ENCODE peak calls at places on chromosomes 4 and X, in eight cellular contexts. M is brain microvascular endothelial cell, D is right lobe of liver, K is fibroblast of pulmonary artery, T is HCT116, C is esophagus squamous epithelium, Y is A549, X is AG04450. I is an unnamed sample.

GRCh38 chr4:74682567-74683359 is 111.6 kb downstream of the BTC start:
- DNase-seq in C (no peak), T (peak), K (peak), M (peak), D (no peak), X (peak), Y (peak), I (peak)

GRCh38 chrX:13911581-13911980 is 94.7 kb upstream of the GPM6B start:
- DNase-seq in C (no peak), T (no peak), X (peak), K (peak), Y (no peak), M (no peak), D (no peak), I (no peak)

GRCh38 chrX:119648421-119648775 is 42.2 kb upstream of the NKRF start:
- DNase-seq in X (no peak), Y (no peak), D (no peak), K (no peak), C (no peak), M (no peak), T (no peak), I (no peak)

GRCh38 chr4:52407545-52407944 is 251.6 kb downstream of the USP46 start:
- DNase-seq in K (no peak), M (no peak), C (no peak), D (no peak), T (peak), Y (no peak), X (no peak), I (no peak)

GRCh38 chrX:97898798-97899197 is 1015.1 kb downstream of the RPA4 start:
- DNase-seq in M (no peak), K (peak), T (no peak), Y (no peak), D (no peak), X (peak), C (no peak), I (no peak)

GRCh38 chrX:135463937-135464336 is 42.2 kb downstream of the SMIM10L2A start:
- DNase-seq in Y (peak), M (peak), T (peak), K (peak), X (no peak), C (no peak), D (no peak), I (no peak)

GRCh38 chr4:8306511-8307021 is 37.0 kb downstream of the HTRA3 start:
- DNase-seq in Y (no peak), D (peak), K (peak), M (no peak), T (no peak), C (no peak), X (no peak), I (no peak)

GRCh38 chr4:186957952-186958555 is 234.4 kb upstream of the FAT1 start:
- DNase-seq in C (no peak), D (no peak), X (no peak), K (no peak), Y (no peak), M (no peak), T (no peak), I (no peak)

GRCh38 chr4:145453163-145453520 is 28.5 kb upstream of the SMAD1 start:
- DNase-seq in Y (no peak), D (no peak), K (no peak), T (no peak), C (no peak), X (no peak), M (no peak), I (no peak)

GRCh38 chr4:35465096-35465495 is 779.2 kb downstream of the ARAP2 start:
- DNase-seq in D (no peak), C (no peak), T (no peak), X (no peak), M (no peak), Y (no peak), K (no peak), I (peak)

GRCh38 chrX:123835661-123836371 is 24.0 kb upstream of the XIAP start:
- DNase-seq in C (no peak), K (peak), M (peak), D (no peak), Y (peak), T (peak), X (no peak), I (no peak)

GRCh38 chrX:13750204-13750603 is 15.7 kb downstream of the OFD1 start:
- DNase-seq in C (no peak), K (peak), Y (peak), D (no peak), M (peak), T (peak), X (no peak), I (no peak)

GRCh38 chr4:105058177-105058812 is 88.4 kb upstream of the TET2 start:
- DNase-seq in C (no peak), D (no peak), T (peak), Y (no peak), K (peak), X (peak), M (peak), I (peak)

GRCh38 chrX:66815227-66815626 is 176.3 kb upstream of the EDA2R start:
- DNase-seq in M (no peak), Y (no peak), T (no peak), X (no peak), C (no peak), K (no peak), D (no peak), I (no peak)

GRCh38 chr4:2647403-2648158 is 108.6 kb downstream of the TNIP2 start:
- DNase-seq in K (no peak), M (no peak), C (no peak), Y (no peak), D (no peak), T (no peak), X (no peak), I (no peak)

GRCh38 chr4:85570388-85570787 is 95.4 kb downstream of the ARHGAP24 start:
- DNase-seq in D (no peak), T (no peak), K (no peak), Y (no peak), C (no peak), X (no peak), M (no peak), I (no peak)

DNA sequence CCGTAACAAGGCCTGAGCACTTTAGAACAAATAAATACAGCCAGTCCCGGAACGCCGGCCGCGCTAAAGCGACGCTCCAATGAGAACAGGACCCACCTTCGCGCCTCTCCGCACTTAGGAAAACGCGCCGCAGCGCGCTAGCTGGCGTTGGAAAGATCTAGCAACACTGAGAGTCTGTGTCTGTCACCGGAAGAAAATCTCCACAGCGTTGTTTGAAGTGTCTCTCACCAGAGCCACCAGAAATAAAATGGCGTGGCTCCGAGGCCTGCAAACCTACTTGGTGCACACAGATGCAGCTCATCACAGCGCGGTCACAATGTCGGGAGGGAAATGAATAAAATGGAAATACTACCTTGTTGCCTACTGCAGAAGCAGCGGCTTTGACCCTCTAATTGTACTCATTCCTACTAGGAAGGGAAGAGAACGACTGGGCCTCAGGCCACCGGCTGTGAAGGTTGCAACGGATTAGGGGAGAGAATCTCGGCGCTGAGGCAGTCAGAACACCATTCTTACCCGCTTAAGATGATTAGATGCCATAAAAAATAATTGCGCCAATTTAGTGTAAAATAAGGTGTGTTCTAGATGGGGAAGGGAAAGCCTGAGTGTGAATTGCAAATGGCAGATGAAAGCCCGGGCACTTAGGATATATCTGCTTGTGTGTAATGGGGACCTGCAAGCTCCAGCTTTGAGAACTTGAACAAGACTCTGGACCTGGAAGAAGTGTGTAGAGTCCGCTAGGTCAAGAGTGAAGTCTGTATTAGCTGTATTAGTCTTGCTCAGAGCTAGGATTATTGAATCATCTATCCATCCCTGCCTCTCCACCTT is 4.5 kb downstream of the NEUROG2 start:
- DNase-seq in K (no peak), D (no peak), X (no peak), M (no peak), Y (no peak), T (no peak), C (no peak), I (no peak)
- H3K4me3 ChIP-seq in K (no peak), D (no peak), X (no peak), M (no peak), Y (no peak), T (no peak), C (peak), I (no peak)

GRCh38 chrX:19375546-19375945 is 31.8 kb downstream of the PDHA1 start:
- DNase-seq in K (no peak), M (no peak), C (no peak), Y (no peak), D (no peak), X (no peak), T (no peak), I (no peak)

GRCh38 chrX:19377799-19378198 is 34.1 kb downstream of the PDHA1 start:
- DNase-seq in T (no peak), K (no peak), D (no peak), M (no peak), Y (no peak), X (no peak), C (no peak), I (no peak)

GRCh38 chrX:19372170-19373033 is 28.7 kb downstream of the PDHA1 start:
- DNase-seq in K (peak), M (peak), T (peak), Y (peak), D (peak), C (no peak), X (peak), I (peak)

DNA sequence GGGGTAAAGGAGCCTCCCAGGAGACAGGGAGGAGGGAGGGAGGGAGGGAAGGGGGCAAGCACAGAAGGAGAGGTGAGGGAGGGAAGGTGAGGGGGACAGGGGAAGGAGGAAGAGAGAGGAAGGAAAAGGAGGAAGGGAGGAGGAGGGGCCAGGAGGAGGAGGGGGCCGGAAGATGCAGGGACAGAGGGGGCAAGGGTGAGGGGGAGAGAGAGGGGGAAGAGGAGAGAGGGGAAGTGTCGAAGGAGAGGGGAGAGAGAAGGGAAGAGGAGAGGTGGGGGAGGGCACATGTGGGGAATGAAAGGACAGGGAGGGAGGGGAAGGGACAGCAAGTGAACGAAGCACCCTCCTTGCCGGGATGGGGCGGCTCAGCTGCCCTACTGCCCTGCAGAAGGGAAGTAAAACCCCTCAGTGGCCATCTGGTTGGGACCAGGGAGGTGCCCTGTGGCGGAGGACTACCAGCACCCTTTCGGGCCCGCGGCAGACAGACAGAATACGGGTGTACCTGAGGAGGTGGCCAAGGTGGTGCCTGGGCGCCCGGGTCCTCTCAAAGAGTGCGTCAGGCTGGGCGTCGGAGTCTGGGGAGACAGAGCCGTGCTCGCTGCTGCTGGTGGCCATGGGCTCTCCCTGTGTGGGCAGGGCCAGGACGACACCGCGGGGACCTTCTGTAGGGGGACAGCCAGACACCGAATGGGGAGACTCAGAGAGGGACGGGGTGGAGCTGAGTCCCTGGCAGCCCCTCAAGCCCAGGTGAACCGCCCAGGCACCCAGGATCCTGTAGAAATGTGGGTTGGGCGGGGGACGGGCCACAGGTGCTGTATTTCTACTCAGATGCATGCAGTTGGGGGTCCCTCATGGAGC is 29.5 kb downstream of the PDHA1 start:
- DNase-seq in M (no peak), K (no peak), C (no peak), T (no peak), Y (no peak), X (no peak), D (no peak), I (no peak)
- H3K4me3 ChIP-seq in M (peak), K (no peak), C (peak), T (no peak), Y (no peak), X (no peak), D (no peak), I (no peak)

DNA sequence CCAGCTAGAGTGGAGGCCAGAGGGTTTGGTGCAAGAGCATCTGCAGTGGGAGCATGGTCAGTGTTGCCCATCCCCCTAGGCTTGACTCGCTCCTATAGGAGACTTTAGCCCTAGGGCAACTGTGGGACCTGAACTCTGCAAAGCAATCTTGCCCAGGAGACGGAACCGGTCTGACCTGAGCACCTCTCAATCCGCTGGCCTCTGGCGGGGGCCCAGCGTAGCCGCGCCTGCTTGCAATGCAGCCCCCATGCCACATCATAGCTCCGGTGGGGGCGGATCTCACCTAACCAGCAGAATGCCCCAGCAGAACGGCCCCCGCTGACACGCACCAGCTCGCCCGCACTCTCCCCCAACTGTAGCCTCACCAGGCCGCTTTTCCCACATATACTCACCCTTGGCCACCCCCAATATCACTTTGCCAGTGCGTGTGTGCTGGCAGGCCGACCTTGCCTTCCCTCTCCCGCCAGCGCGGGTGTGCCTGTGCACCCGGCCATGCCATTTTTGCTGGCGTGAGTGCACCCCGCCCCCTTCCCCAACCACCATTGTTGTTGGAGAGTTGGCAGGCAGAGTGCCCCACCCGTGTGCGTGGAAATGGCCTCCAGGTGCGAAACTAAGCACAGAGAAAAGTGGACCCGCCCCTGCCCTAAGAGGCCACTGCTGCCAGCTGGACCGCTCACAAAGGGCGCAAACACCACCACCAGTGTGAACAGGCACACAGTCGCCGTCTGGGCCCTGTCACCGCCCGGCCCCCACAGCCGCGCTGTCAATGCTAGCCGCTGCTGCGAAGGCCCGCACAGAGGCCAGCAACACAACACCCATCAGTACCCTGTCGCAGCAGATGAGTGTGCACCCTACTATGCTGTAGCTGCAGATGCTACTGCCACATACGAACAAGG is 5.9 kb downstream of the BEX4 start:
- DNase-seq in X (no peak), M (no peak), Y (no peak), T (no peak), K (no peak), D (no peak), C (no peak), I (no peak)
- H3K4me3 ChIP-seq in X (no peak), M (peak), Y (no peak), T (no peak), K (no peak), D (no peak), C (peak), I (no peak)

DNA sequence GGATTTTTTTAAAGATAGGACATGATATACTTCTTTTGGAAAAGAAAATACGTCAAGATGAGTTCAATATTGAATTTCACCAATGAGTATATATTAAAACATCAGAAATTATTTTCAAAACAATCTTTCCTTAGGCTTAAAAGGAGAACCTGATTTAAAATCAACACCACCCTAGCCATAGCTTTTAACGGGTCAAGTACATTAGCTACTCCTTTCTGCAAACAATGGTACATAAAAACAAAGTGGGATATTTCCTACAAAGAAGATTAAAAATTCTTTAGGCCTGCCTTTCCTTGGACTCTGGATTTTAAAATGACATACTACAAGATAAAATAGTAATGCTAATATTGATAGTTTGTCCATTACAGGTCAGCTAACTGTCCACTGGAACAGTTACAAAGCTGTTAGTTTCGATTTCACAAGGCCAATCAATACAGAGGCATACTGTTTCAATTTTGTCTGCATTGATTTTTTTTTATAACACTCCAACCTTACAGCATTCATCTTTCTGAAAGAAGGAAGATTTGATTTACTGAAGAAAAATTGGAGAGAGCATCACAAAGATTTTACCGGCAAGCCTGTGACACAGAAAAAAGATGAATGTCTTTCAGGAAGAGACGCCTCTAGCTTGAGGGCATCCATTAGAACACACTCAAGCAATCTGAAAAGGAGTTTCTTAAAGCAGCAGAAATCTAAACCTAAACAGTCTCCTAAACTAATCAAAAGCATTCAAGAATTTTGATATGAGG is 97.2 kb downstream of the MAB21L2 start:
- DNase-seq in X (no peak), C (no peak), T (no peak), Y (no peak), K (no peak), M (no peak), D (no peak), I (no peak)
- H3K4me3 ChIP-seq in X (peak), C (no peak), T (no peak), Y (no peak), K (no peak), M (peak), D (peak), I (no peak)

GRCh38 chr4:76053730-76054129 is 17.9 kb upstream of the CXCL11 start:
- DNase-seq in M (no peak), T (no peak), C (no peak), X (no peak), K (peak), Y (no peak), D (no peak), I (no peak)
- H3K4me3 ChIP-seq in M (no peak), T (no peak), C (no peak), X (no peak), K (no peak), Y (no peak), D (no peak), I (no peak)

GRCh38 chr4:125392683-125393082 is 77.9 kb downstream of the FAT4 start:
- DNase-seq in T (no peak), C (no peak), M (no peak), D (no peak), Y (no peak), X (no peak), K (no peak), I (no peak)
- H3K4me3 ChIP-seq in T (no peak), C (no peak), M (no peak), D (no peak), Y (no peak), X (no peak), K (no peak), I (no peak)

DNA sequence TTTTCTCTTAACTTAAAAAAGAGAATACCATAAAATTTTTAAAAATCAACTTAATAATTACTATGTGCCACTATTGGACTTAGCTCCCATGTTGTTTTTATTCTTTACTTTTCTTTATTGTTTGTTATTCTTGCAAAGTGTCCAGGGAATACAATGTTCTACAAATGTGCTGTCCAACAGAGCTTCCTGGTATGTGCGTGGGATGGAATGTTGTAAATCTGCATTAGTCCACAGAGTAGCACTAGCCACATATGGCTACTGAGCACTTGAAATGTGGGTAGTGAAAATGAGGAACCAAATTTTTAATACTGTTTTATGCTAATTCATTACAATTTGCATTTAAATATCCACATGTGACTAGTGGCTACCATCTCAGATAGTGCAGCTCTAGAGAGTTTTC is 14.3 kb upstream of the CORIN start:
- DNase-seq in T (no peak), Y (no peak), C (no peak), X (peak), M (peak), K (peak), D (no peak), I (no peak)
- H3K4me3 ChIP-seq in T (no peak), Y (no peak), C (no peak), X (no peak), M (no peak), K (no peak), D (no peak), I (no peak)